ENCODE peak calls at places on chromosomes 6 and 20, in ten cellular contexts. A, J, N, V, O, W, U, I, T and R are unnamed samples. For H3K27me3, the result is how much of the 10 kb centered on the place peaks cover.

GRCh38 chr6:156427345-156427744 is 349.8 kb upstream of the ARID1B start:
- DNase-seq in A (no peak), J (peak), N (peak), V (no peak), O (no peak), W (peak), U (no peak), I (peak), T (peak), R (peak)

GRCh38 chr6:109767961-109768360 is 76.9 kb downstream of the FIG4 start:
- DNase-seq in A (no peak), J (no peak), N (no peak), V (peak), O (no peak), W (peak), U (no peak), I (no peak), T (no peak), R (no peak)

GRCh38 chr6:143620461-143620860 is 57.3 kb upstream of the PHACTR2 start:
- DNase-seq in A (no peak), J (no peak), N (peak), V (no peak), O (no peak), W (peak), U (no peak), I (no peak), T (no peak), R (no peak)

GRCh38 chr6:90493332-90493731 is 93.5 kb downstream of the MAP3K7 start:
- DNase-seq in A (no peak), J (no peak), N (peak), V (no peak), O (no peak), W (peak), U (no peak), I (no peak), T (no peak), R (no peak)

GRCh38 chr20:57498425-57499400 is 26.2 kb downstream of the CTCFL start:
- DNase-seq in A (no peak), J (no peak), N (peak), V (no peak), O (no peak), W (peak), U (no peak), I (no peak), T (no peak), R (no peak)

GRCh38 chr6:142545147-142545546 is 243.3 kb downstream of the ADGRG6 start:
- DNase-seq in A (no peak), J (no peak), N (no peak), V (no peak), O (no peak), W (no peak), U (no peak), I (no peak), T (no peak), R (no peak)

GRCh38 chr20:48538058-48538825 is 289.6 kb downstream of the PREX1 start:
- DNase-seq in A (no peak), J (peak), N (peak), V (no peak), O (peak), W (peak), U (peak), I (no peak), T (no peak), R (no peak)

GRCh38 chr20:53743607-53744260 is 150.1 kb upstream of the ZNF217 start:
- DNase-seq in A (no peak), J (no peak), N (no peak), V (no peak), O (no peak), W (no peak), U (no peak), I (no peak), T (no peak), R (no peak)

GRCh38 chr6:32046450-32047083 is 8.4 kb downstream of the CYP21A2 start:
- DNase-seq in A (no peak), J (peak), N (no peak), V (peak), O (no peak), W (peak), U (no peak), I (no peak), T (peak), R (no peak)

GRCh38 chr6:72631480-72631879 is 9.6 kb downstream of the KCNQ5 start:
- DNase-seq in A (no peak), J (no peak), N (peak), V (no peak), O (no peak), W (peak), U (no peak), I (no peak), T (no peak), R (no peak)

GRCh38 chr6:145332001-145332400 is 403.3 kb downstream of the EPM2A start:
- DNase-seq in A (no peak), J (no peak), N (no peak), V (no peak), O (no peak), W (no peak), U (no peak), I (no peak), T (no peak), R (no peak)

GRCh38 chr6:65711531-65711930 is 4.5 kb upstream of the EYS start:
- DNase-seq in A (no peak), J (no peak), N (no peak), V (no peak), O (no peak), W (no peak), U (no peak), I (no peak), T (no peak), R (no peak)

GRCh38 chr20:10731190-10731955 is 57.6 kb upstream of the JAG1 start:
- DNase-seq in A (no peak), J (no peak), N (peak), V (no peak), O (no peak), W (peak), U (no peak), I (no peak), T (no peak), R (no peak)

GRCh38 chr6:163062790-163063189 is 335.0 kb downstream of the PACRG start:
- DNase-seq in A (no peak), J (no peak), N (no peak), V (no peak), O (no peak), W (no peak), U (no peak), I (no peak), T (no peak), R (no peak)

GRCh38 chr20:52923123-52923543 is 49.0 kb upstream of the TSHZ2 start:
- DNase-seq in A (no peak), J (peak), N (peak), V (no peak), O (no peak), W (peak), U (no peak), I (no peak), T (no peak), R (no peak)

GRCh38 chr6:37655666-37656065 is 42.0 kb downstream of the MDGA1 start:
- DNase-seq in A (no peak), J (no peak), N (no peak), V (no peak), O (no peak), W (no peak), U (no peak), I (no peak), T (no peak), R (no peak)

GRCh38 chr6:110328231-110328630 is 29.9 kb downstream of the METTL24 start:
- DNase-seq in A (no peak), J (no peak), N (peak), V (no peak), O (no peak), W (peak), U (no peak), I (no peak), T (no peak), R (no peak)

GRCh38 chr6:32110632-32111031 is 1.5 kb upstream of the TNXB start:
- DNase-seq in A (no peak), J (no peak), N (no peak), V (no peak), O (peak), W (peak), U (no peak), I (no peak), T (peak), R (no peak)

GRCh38 chr6:53280207-53280606 is 68.5 kb downstream of the ELOVL5 start:
- DNase-seq in A (no peak), J (no peak), N (no peak), V (no peak), O (no peak), W (no peak), U (no peak), I (no peak), T (no peak), R (no peak)

GRCh38 chr6:49909508-49910047 is 43.2 kb upstream of the CRISP1 start:
- DNase-seq in A (no peak), J (no peak), N (no peak), V (no peak), O (no peak), W (no peak), U (no peak), I (no peak), T (no peak), R (no peak)

GRCh38 chr20:50690562-50690978 is 772 bp downstream of the RIPOR3 start:
- DNase-seq in A (no peak), J (peak), N (no peak), V (no peak), O (no peak), W (no peak), U (no peak), I (no peak), T (no peak), R (no peak)
- H3K4me3 ChIP-seq in A (peak), J (no peak), N (peak), V (peak), O (peak), W (peak), U (peak), I (peak), T (peak), R (peak)

GRCh38 chr20:62477669-62478450 is 2.1 kb upstream of the GATA5 start:
- DNase-seq in A (no peak), J (no peak), N (no peak), V (no peak), O (no peak), W (no peak), U (no peak), I (no peak), T (no peak), R (no peak)

GRCh38 chr20:62475027-62475818 is 572 bp downstream of the GATA5 start:
- DNase-seq in A (no peak), J (no peak), N (no peak), V (no peak), O (no peak), W (no peak), U (no peak), I (no peak), T (no peak), R (no peak)

GRCh38 chr20:62474585-62475026 is 1.2 kb downstream of the GATA5 start:
- DNase-seq in A (no peak), J (no peak), N (no peak), V (no peak), O (no peak), W (no peak), U (no peak), I (no peak), T (no peak), R (no peak)

GRCh38 chr20:62475819-62476073 is at the start of gene GATA5:
- DNase-seq in A (no peak), J (no peak), N (no peak), V (no peak), O (no peak), W (no peak), U (no peak), I (no peak), T (no peak), R (no peak)

GRCh38 chr20:62476074-62476838 is 461 bp upstream of the GATA5 start:
- DNase-seq in A (no peak), J (no peak), N (no peak), V (no peak), O (peak), W (peak), U (no peak), I (no peak), T (peak), R (no peak)
- H3K27me3 ChIP-seq in A (under half), J (under half), N (half or more), V (half or more), O (under half), W (half or more), U (half or more), I (half or more), T (half or more), R (under half)

GRCh38 chr6:62283359-62283758 is 2.7 kb downstream of the KHDRBS2 start:
- DNase-seq in A (no peak), J (no peak), N (no peak), V (no peak), O (no peak), W (no peak), U (no peak), I (no peak), T (no peak), R (no peak)
- H3K4me3 ChIP-seq in A (no peak), J (no peak), N (no peak), V (peak), O (no peak), W (no peak), U (no peak), I (no peak), T (no peak), R (no peak)

DNA sequence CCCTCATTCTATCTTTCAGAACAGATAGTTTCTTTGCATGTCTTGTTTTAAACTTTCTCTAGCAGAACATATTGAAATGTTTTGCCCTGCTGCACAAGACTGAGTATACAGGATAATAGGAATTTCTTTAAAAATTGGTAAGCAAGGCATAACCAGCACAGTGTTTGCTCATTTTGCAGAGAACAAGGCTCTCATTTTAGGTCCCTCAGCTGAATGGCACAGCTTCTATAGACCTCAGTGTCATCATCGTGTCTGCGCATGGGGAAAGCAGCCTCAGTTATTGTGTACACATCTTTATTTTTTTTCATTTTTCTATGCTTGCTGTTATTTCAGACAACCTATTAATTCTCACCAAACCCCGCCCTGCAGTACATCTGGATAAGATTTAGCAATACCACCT is 35.7 kb downstream of the TTI1 start:
- DNase-seq in A (no peak), J (no peak), N (no peak), V (no peak), O (no peak), W (no peak), U (no peak), I (no peak), T (no peak), R (no peak)
- H3K27me3 ChIP-seq in A (under half), J (under half), N (under half), V (under half), O (under half), W (under half), U (under half), I (under half), T (under half), R (under half)

GRCh38 chr6:34182751-34183531 is 37.1 kb upstream of the GRM4 start:
- DNase-seq in A (peak), J (no peak), N (no peak), V (no peak), O (peak), W (no peak), U (no peak), I (no peak), T (no peak), R (peak)
- H3K4me3 ChIP-seq in A (peak), J (no peak), N (no peak), V (peak), O (no peak), W (no peak), U (no peak), I (no peak), T (no peak), R (no peak)

DNA sequence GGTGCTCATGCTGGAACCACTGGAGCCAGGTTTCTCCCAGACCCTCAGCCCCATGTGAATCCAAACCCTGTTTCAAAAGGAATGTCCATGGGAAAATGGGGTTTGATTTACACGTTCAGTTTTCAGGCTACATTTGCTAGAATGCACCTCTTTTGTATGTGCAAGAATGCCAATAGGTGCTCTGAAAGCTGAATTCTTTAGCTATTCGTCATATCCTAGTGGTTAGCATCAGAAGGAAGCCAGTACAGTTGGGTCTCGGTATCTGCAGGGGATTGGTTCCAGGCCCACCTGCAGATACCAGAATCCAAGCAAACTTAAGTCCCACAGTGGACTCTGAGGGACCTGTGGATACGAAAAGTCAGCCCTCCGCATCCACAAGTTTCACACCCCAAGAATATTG is 93.4 kb downstream of the UST start:
- DNase-seq in A (no peak), J (peak), N (no peak), V (no peak), O (no peak), W (no peak), U (no peak), I (no peak), T (no peak), R (no peak)
- H3K27me3 ChIP-seq in A (under half), J (under half), N (under half), V (under half), O (under half), W (under half), U (under half), I (under half), T (under half), R (under half)

DNA sequence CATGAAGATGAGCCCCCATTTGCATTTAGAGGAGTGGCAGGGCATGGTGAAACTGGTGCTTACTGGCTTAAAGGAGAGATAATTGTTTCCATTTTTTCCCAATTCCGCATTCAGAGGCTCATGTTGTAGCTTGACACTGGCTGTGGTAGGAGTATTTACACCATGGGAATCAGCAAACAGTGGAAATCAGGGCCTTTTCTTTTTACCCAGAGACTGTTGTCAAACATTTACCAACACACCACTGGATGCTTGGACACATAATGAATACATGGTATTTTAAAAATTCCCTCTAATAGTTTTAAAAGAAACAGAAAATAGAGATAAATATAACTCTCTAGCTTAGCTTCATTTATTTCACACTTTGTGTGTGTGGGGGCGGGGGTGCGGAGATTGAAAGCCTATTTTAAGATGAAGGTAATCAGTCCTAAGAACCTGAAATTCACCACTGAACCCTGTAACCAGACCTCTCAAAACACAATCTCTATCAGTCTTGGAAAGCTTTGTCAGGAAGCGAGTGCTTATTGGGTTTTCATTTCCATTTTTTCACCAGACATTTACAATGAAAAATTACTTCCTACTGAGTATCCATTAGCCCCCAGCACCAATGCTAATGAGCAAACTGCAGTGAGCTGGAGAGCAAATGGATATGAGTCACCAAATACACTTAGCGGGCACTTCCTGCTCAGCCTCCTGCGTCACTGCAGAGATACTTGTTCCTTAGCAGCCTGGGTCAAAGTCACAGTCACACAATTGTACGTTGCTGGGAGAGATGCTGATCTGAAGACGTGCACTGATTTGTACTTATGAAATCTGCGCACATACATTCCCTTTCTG is 532.0 kb downstream of the BCKDHB start:
- DNase-seq in A (peak), J (peak), N (peak), V (no peak), O (peak), W (peak), U (peak), I (peak), T (no peak), R (peak)
- H3K4me3 ChIP-seq in A (no peak), J (no peak), N (no peak), V (no peak), O (no peak), W (no peak), U (no peak), I (no peak), T (no peak), R (no peak)

DNA sequence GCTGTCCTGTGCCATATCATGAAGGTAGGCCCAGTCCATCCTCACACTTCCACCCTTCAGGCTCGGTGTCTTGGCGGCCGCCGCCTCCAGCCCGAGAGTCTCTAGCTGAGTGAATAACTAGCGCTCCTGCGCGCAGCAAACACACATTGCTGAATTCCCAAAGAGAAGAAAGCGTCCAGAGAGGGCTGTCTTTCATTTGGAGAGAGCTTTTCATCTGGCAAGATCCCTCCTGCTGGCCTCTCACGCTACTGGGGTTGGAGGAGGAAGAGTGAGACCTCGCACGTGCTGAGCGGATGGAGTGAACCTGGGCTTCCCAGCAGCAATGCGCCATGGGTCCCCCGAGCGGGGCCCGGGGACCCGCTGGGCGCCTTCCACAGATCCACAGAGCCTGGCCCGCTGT is 73.2 kb downstream of the NCR2 start:
- DNase-seq in A (no peak), J (no peak), N (no peak), V (no peak), O (no peak), W (no peak), U (no peak), I (no peak), T (no peak), R (no peak)
- H3K27me3 ChIP-seq in A (under half), J (half or more), N (under half), V (under half), O (under half), W (under half), U (under half), I (under half), T (half or more), R (under half)